ENCODE peak calls at places on chromosomes 7 and 10, in seven cellular contexts. B is H1, N is H9, S is neuronal stem cell, Z is IMR-90, P is mesendoderm, D is trophoblast cell. O is an unnamed sample.

GRCh38 chr10:94983555-94983954 is 45.1 kb downstream of the CYP2C9 start:
- DNase-seq in B (no peak), N (no peak), S (peak), Z (no peak), P (no peak), D (no peak), O (no peak)

GRCh38 chr10:86288695-86289576 is 77.7 kb downstream of the GRID1 start:
- DNase-seq in B (no peak), N (peak), S (no peak), Z (no peak), P (no peak), D (no peak), O (no peak)

GRCh38 chr10:120428754-120429153 is 28.3 kb upstream of the PLPP4 start:
- DNase-seq in B (no peak), N (no peak), S (no peak), Z (no peak), P (no peak), D (no peak), O (no peak)

GRCh38 chr7:91657386-91658120 is 222.9 kb downstream of the MTERF1 start:
- DNase-seq in B (no peak), N (no peak), S (no peak), Z (no peak), P (peak), D (peak), O (peak)

GRCh38 chr10:86336341-86336740 is 30.3 kb downstream of the GRID1 start:
- DNase-seq in B (no peak), N (no peak), S (no peak), Z (no peak), P (no peak), D (no peak), O (no peak)

GRCh38 chr10:19488592-19489280 is 327.5 kb upstream of the PLXDC2 start:
- DNase-seq in B (peak), N (peak), S (peak), Z (no peak), P (peak), D (peak), O (peak)

GRCh38 chr10:98664329-98665042 is 217.8 kb upstream of the HPS1 start:
- DNase-seq in B (no peak), N (peak), S (no peak), Z (peak), P (peak), D (peak), O (no peak)

GRCh38 chr7:88664630-88665233 is 94.8 kb upstream of the ZNF804B start:
- DNase-seq in B (peak), N (peak), S (no peak), Z (no peak), P (peak), D (peak), O (no peak)

GRCh38 chr7:134627109-134627774 is 19.4 kb upstream of the BPGM start:
- DNase-seq in B (no peak), N (no peak), S (no peak), Z (no peak), P (no peak), D (no peak), O (no peak)

GRCh38 chr7:105141068-105141467 is 127.1 kb downstream of the KMT2E start:
- DNase-seq in B (peak), N (peak), S (peak), Z (peak), P (peak), D (no peak), O (peak)

GRCh38 chr7:30922596-30922995 is 10.9 kb downstream of the AQP1 start:
- DNase-seq in B (no peak), N (peak), S (no peak), Z (no peak), P (no peak), D (no peak), O (no peak)

GRCh38 chr10:58373446-58373834 is 11.8 kb upstream of the TFAM start:
- DNase-seq in B (no peak), N (no peak), S (no peak), Z (no peak), P (no peak), D (peak), O (no peak)

GRCh38 chr7:78609281-78609680 is 810.7 kb downstream of the PHTF2 start:
- DNase-seq in B (no peak), N (no peak), S (no peak), Z (no peak), P (no peak), D (no peak), O (no peak)

GRCh38 chr7:78020131-78020873 is 221.7 kb downstream of the PHTF2 start:
- DNase-seq in B (no peak), N (no peak), S (peak), Z (peak), P (peak), D (peak), O (peak)

GRCh38 chr7:140005754-140006503 is 56.8 kb downstream of the PARP12 start:
- DNase-seq in B (peak), N (peak), S (peak), Z (no peak), P (peak), D (peak), O (peak)

GRCh38 chr10:129848571-129849451 is 115.3 kb downstream of the EBF3 start:
- DNase-seq in B (no peak), N (peak), S (no peak), Z (no peak), P (no peak), D (no peak), O (no peak)

GRCh38 chr7:18667466-18667865 is 171.9 kb downstream of the HDAC9 start:
- DNase-seq in B (no peak), N (no peak), S (no peak), Z (peak), P (peak), D (peak), O (peak)

GRCh38 chr7:77427996-77428603 is 12.0 kb upstream of the GSAP start:
- DNase-seq in B (no peak), N (no peak), S (peak), Z (peak), P (peak), D (peak), O (peak)

GRCh38 chr7:90879924-90880323 is 283.8 kb downstream of the CDK14 start:
- DNase-seq in B (no peak), N (no peak), S (no peak), Z (no peak), P (peak), D (no peak), O (no peak)

GRCh38 chr10:103584216-103585010 is 90.9 kb downstream of the NEURL1 start:
- DNase-seq in B (no peak), N (no peak), S (no peak), Z (no peak), P (no peak), D (peak), O (no peak)

GRCh38 chr7:155837126-155837479 is 24.8 kb upstream of the SHH start:
- DNase-seq in B (no peak), N (no peak), S (no peak), Z (no peak), P (no peak), D (no peak), O (no peak)

GRCh38 chr10:59536576-59537014 is 173.1 kb downstream of the SLC16A9 start:
- DNase-seq in B (no peak), N (no peak), S (no peak), Z (peak), P (no peak), D (no peak), O (peak)

GRCh38 chr7:92836489-92837213 is at the start of gene CDK6:
- DNase-seq in B (no peak), N (peak), S (peak), Z (peak), P (peak), D (peak), O (peak)

GRCh38 chr7:81937091-81937490 is 167.2 kb upstream of the HGF start:
- DNase-seq in B (no peak), N (no peak), S (no peak), Z (peak), P (no peak), D (no peak), O (no peak)

GRCh38 chr7:2508327-2509231 is 11.0 kb upstream of the LFNG start:
- DNase-seq in B (no peak), N (no peak), S (no peak), Z (peak), P (peak), D (no peak), O (no peak)

GRCh38 chr7:128135275-128136214 is 104.3 kb upstream of the LRRC4 start:
- DNase-seq in B (no peak), N (peak), S (peak), Z (peak), P (peak), D (peak), O (peak)

GRCh38 chr7:157028528-157028903 is 18.1 kb upstream of the MNX1 start:
- DNase-seq in B (no peak), N (no peak), S (no peak), Z (no peak), P (no peak), D (no peak), O (no peak)

GRCh38 chr7:2864204-2864985 is 20.3 kb upstream of the GNA12 start:
- DNase-seq in B (no peak), N (no peak), S (no peak), Z (no peak), P (peak), D (peak), O (no peak)

GRCh38 chr10:24691113-24691512 is 32.6 kb downstream of the ARHGAP21 start:
- DNase-seq in B (no peak), N (no peak), S (no peak), Z (peak), P (no peak), D (no peak), O (peak)

GRCh38 chr7:76326646-76327233 is 24.3 kb downstream of the HSPB1 start:
- DNase-seq in B (no peak), N (no peak), S (no peak), Z (peak), P (no peak), D (no peak), O (peak)

GRCh38 chr7:117283371-117283770 is 39.5 kb downstream of the WNT2 start:
- DNase-seq in B (no peak), N (no peak), S (no peak), Z (peak), P (no peak), D (no peak), O (peak)

GRCh38 chr10:50511512-50512213 is 112.1 kb downstream of the SGMS1 start:
- DNase-seq in B (no peak), N (no peak), S (no peak), Z (peak), P (no peak), D (peak), O (no peak)

GRCh38 chr10:132961864-132962622 is 19.7 kb upstream of the CFAP46 start:
- DNase-seq in B (peak), N (peak), S (peak), Z (peak), P (peak), D (peak), O (peak)

GRCh38 chr7:27677912-27678612 is 15.4 kb upstream of the HIBADH start:
- DNase-seq in B (no peak), N (no peak), S (no peak), Z (peak), P (peak), D (peak), O (peak)

GRCh38 chr7:150450491-150450992 is at the start of gene GIMAP8:
- DNase-seq in B (no peak), N (no peak), S (no peak), Z (no peak), P (no peak), D (peak), O (no peak)

GRCh38 chr7:44983742-44984477 is 5.1 kb upstream of the MYO1G start:
- DNase-seq in B (no peak), N (no peak), S (no peak), Z (no peak), P (no peak), D (no peak), O (no peak)

GRCh38 chr7:1041471-1042160 is 2.7 kb upstream of the GPR146 start:
- DNase-seq in B (no peak), N (no peak), S (no peak), Z (peak), P (no peak), D (no peak), O (no peak)

GRCh38 chr10:93173867-93174845 is 100.5 kb downstream of the CYP26A1 start:
- DNase-seq in B (no peak), N (no peak), S (no peak), Z (no peak), P (no peak), D (no peak), O (no peak)

GRCh38 chr10:93166116-93166515 is 92.4 kb downstream of the CYP26A1 start:
- DNase-seq in B (no peak), N (no peak), S (no peak), Z (no peak), P (no peak), D (no peak), O (no peak)

GRCh38 chr10:93175490-93175889 is 101.8 kb downstream of the CYP26A1 start:
- DNase-seq in B (no peak), N (no peak), S (no peak), Z (no peak), P (no peak), D (no peak), O (no peak)

DNA sequence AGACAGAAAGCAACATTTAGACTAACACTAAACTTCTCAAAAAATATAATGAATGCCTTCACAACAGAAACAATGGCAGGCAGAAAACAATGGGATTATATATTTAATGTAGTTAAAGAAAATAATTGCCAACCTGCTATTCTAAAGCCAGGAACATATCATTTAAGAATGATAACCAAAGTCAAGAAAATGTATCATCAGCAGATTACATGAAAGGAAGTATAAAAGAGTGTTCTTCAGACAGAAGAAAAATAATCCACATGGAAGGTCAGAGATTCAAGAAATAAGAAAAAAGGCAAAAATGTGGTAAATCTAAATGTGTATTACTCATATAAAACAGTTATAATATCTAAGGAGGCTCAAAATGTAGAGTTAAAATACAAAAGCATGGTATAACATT is 98.1 kb downstream of the CYP26A1 start:
- DNase-seq in B (no peak), N (no peak), S (no peak), Z (no peak), P (no peak), D (no peak), O (no peak)
- H4K8ac ChIP-seq in B (no peak), N (no peak), S (no peak), Z (no peak), P (no peak), D (no peak), O (no peak)

DNA sequence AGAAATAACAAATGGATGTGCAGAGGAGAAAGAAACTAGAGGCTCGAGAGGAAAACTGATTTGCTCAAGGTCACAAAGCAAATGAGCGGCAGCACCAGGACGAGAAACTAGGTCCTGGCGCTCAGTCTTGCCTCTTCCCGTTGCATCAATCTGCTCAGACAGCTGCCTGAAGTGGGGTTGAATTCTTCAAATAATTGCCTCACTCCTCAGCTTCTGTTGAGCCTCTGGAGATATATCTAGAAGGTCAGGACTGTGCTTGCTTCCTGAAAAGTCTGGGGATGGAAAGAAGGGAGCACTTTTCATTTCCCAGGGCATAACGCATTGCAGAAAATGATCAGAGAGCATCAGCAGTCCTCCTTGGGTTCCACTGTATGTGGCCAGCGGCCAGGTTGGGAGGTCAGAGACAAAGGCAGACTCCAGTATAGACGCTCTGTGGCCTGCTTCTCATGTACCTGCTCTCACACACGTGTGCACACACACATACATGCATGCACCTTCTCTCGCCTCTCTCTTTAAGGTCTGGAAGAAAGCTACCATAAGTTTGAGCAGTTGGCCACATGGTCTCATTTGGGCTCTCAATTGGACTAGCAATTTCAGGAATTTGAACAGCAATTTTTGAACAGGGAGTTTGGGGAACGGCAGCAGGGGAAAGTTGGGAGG is 83.7 kb upstream of the DUSP5 start:
- DNase-seq in B (no peak), N (no peak), S (no peak), Z (no peak), P (no peak), D (no peak), O (no peak)
- H2BK5ac ChIP-seq in B (no peak), N (no peak), S (no peak), Z (peak), P (no peak), D (peak), O (no peak)

GRCh38 chr7:148483941-148484340 is 106.6 kb upstream of the C7orf33 start:
- DNase-seq in B (no peak), N (no peak), S (no peak), Z (no peak), P (no peak), D (no peak), O (no peak)
- H3K9ac ChIP-seq in B (no peak), N (no peak), S (no peak), Z (no peak), P (no peak), D (no peak), O (no peak)

DNA sequence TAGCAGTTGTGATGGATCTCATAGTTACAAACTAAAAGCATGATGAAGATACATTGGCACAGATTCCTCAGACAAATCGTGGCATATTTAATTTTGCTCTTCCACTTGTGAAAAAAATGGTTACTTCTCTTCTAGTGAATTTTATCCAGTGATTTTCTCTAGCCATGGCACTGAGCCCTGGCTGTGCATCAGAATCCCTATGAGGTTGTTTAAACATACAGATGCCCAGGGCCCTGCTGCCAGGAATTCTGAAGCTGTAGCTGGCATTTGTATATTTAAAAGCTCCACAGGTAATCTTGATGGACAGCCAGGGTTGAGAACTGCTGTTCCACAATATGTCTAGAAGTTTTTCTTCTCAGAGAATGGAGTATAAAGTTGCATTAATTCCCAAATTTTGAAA is 299.9 kb upstream of the NEBL start:
- DNase-seq in B (no peak), N (no peak), S (no peak), Z (no peak), P (no peak), D (no peak), O (no peak)
- H4K8ac ChIP-seq in B (no peak), N (no peak), S (no peak), Z (no peak), P (no peak), D (no peak), O (no peak)

GRCh38 chr7:86904949-86905834 is 154.3 kb downstream of the ELAPOR2 start:
- DNase-seq in B (no peak), N (no peak), S (peak), Z (peak), P (peak), D (peak), O (peak)
- H2BK5ac ChIP-seq in B (no peak), N (no peak), S (no peak), Z (no peak), P (no peak), D (no peak), O (no peak)

DNA sequence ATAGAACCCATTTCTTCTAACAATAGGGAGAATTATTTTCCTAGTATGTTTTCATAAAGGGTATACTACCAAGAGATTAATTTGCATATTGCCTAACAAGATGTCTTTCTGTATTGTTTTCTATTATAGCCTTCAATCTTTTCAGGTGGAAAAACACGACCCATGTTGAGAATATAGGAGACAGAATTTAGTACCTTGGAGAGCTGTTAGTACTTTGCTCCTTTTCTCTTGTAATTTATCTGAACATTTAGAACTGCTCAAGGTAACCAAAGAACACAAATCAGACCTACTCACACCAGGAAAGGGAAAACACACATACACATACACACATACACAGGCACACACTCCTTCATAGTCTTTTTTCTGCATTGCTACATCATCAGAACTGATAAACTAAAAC is 7.8 kb upstream of the TRDMT1 start:
- DNase-seq in B (no peak), N (no peak), S (no peak), Z (no peak), P (no peak), D (no peak), O (no peak)
- H3K9ac ChIP-seq in B (no peak), N (no peak), S (no peak), Z (peak), P (no peak), D (no peak), O (peak)

GRCh38 chr7:25371972-25372371 is 143.7 kb upstream of the NPVF start:
- DNase-seq in B (no peak), N (no peak), S (no peak), Z (no peak), P (no peak), D (no peak), O (no peak)
- H4K8ac ChIP-seq in B (no peak), N (no peak), S (no peak), Z (no peak), P (no peak), D (no peak), O (no peak)

O was measured in mesenchymal stem cell.